ENCODE peak calls at places on chromosomes 13 and 19, in four cellular contexts. P, V, L and F are unnamed samples.

GRCh38 chr13:108508263-108508662 is 121.1 kb upstream of the MYO16 start:
- DNase-seq in P (peak), V (peak), L (no peak), F (peak)

GRCh38 chr13:30715357-30715756 is 20.0 kb upstream of the ALOX5AP start:
- DNase-seq in P (no peak), V (no peak), L (no peak), F (no peak)

GRCh38 chr13:109517516-109517915 is 268.9 kb downstream of the IRS2 start:
- DNase-seq in P (no peak), V (no peak), L (no peak), F (no peak)

GRCh38 chr19:3094638-3095374 is 644 bp downstream of the GNA11 start:
- DNase-seq in P (no peak), V (peak), L (no peak), F (no peak)

GRCh38 chr19:34943861-34944573 is 17.3 kb downstream of the ZNF30 start:
- DNase-seq in P (peak), V (no peak), L (no peak), F (no peak)

GRCh38 chr19:10271543-10272086 is 695 bp downstream of the ICAM1 start:
- DNase-seq in P (no peak), V (peak), L (no peak), F (no peak)

GRCh38 chr13:92838786-92839185 is 387.8 kb upstream of the GPC6 start:
- DNase-seq in P (no peak), V (peak), L (no peak), F (no peak)

GRCh38 chr13:111542530-111543341 is 222.3 kb downstream of the TEX29 start:
- DNase-seq in P (no peak), V (no peak), L (no peak), F (no peak)

GRCh38 chr13:65638572-65639168 is 1591.5 kb downstream of the PCDH9 start:
- DNase-seq in P (peak), V (peak), L (no peak), F (no peak)

GRCh38 chr19:52748336-52748950 is 13.6 kb upstream of the ZNF611 start:
- DNase-seq in P (peak), V (peak), L (no peak), F (no peak)

GRCh38 chr19:35521124-35521743 is 6.9 kb downstream of the SBSN start:
- DNase-seq in P (peak), V (no peak), L (no peak), F (peak)

GRCh38 chr19:40270362-40271089 is 14.6 kb downstream of the AKT2 start:
- DNase-seq in P (peak), V (no peak), L (no peak), F (peak)

GRCh38 chr13:52832268-52832667 is 16.2 kb downstream of the PCDH8 start:
- DNase-seq in P (no peak), V (no peak), L (no peak), F (no peak)

GRCh38 chr13:30745917-30746686 is 10.8 kb downstream of the ALOX5AP start:
- DNase-seq in P (no peak), V (no peak), L (no peak), F (no peak)

GRCh38 chr19:1019616-1019961 is 1.3 kb downstream of the TMEM259 start:
- DNase-seq in P (no peak), V (no peak), L (no peak), F (no peak)
- H2AK5ac ChIP-seq in P (no peak), V (peak), L (no peak), F (no peak)

GRCh38 chr19:45505151-45505995 is 1.9 kb upstream of the VASP start:
- DNase-seq in P (no peak), V (peak), L (no peak), F (no peak)

GRCh38 chr19:45506246-45506990 is 861 bp upstream of the VASP start:
- DNase-seq in P (peak), V (peak), L (no peak), F (peak)

GRCh38 chr19:45506991-45507863 is at the start of gene VASP:
- DNase-seq in P (peak), V (peak), L (no peak), F (peak)

GRCh38 chr19:45503909-45504308 is 3.4 kb upstream of the VASP start:
- DNase-seq in P (no peak), V (no peak), L (no peak), F (no peak)

DNA sequence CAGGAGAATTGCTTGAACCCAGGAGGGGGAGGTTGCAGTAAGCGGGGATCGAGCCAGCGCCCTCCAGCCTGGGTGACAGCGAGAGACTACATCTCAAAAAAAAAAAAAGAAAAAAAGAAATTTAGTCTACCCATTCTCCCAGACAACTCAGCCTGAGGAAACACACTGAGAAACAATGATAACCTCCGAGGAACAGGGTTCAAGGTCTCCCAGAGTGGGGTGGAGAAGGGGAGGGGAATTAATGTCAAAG is 1.4 kb upstream of the VASP start:
- DNase-seq in P (no peak), V (no peak), L (no peak), F (no peak)
- H4K8ac ChIP-seq in P (no peak), V (peak), L (no peak), F (no peak)

GRCh38 chr13:24253520-24254150 is 55.7 kb upstream of the C1QTNF9 start:
- DNase-seq in P (no peak), V (no peak), L (no peak), F (no peak)
- H3K56ac ChIP-seq in P (no peak), V (no peak), L (no peak), F (no peak)

GRCh38 chr19:1808395-1808731 is 3.7 kb downstream of the ATP8B3 start:
- DNase-seq in P (no peak), V (no peak), L (no peak), F (no peak)

GRCh38 chr19:1810439-1811160 is 1.5 kb downstream of the ATP8B3 start:
- DNase-seq in P (no peak), V (no peak), L (no peak), F (peak)

GRCh38 chr19:1807695-1808394 is 4.2 kb downstream of the ATP8B3 start:
- DNase-seq in P (no peak), V (no peak), L (no peak), F (no peak)

GRCh38 chr19:1811472-1811894 is 593 bp downstream of the ATP8B3 start:
- DNase-seq in P (peak), V (peak), L (no peak), F (no peak)

GRCh38 chr19:1809663-1810062 is 2.4 kb downstream of the ATP8B3 start:
- DNase-seq in P (no peak), V (no peak), L (no peak), F (no peak)
- H2AK5ac ChIP-seq in P (no peak), V (no peak), L (no peak), F (no peak)

GRCh38 chr19:32581704-32582164 is 744 bp downstream of the PDCD5 start:
- DNase-seq in P (peak), V (peak), L (no peak), F (peak)
- H4K8ac ChIP-seq in P (no peak), V (peak), L (peak), F (no peak)

DNA sequence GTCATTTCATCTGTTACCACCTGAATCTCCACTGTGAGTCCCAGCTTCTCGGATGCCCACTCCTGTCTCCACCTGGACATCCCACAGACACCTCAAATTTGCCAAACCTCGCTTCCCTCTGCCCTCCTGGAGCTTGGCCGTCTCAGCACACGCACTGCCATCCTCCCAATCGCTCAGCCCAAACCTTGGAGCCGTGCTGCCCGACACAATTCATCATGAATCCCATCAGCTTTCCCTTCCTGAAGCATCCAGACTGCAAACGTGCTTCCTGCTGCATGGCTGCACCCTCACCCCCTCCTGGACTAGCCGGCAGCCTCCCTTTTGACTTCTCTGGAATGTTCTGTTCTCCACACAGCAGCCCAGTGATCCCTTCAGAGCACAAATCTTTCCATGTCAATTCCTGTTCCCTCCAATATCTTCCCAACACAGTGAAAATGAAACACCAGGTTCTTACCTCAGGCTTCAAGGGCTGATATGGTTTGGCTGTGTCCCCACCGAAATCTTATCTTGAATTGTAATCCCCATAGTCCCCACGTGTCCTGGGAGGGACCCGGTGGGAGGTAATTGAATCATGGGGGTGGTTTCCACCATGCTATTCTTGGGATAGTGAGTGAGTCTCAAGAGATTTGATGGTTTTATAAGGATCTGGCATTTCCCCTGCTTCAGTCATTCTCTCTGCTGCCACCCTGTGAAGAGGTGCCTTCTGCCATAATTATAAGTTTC is 1.1 kb upstream of the PROZ start:
- DNase-seq in P (peak), V (no peak), L (no peak), F (peak)
- H3K56ac ChIP-seq in P (peak), V (no peak), L (no peak), F (no peak)

DNA sequence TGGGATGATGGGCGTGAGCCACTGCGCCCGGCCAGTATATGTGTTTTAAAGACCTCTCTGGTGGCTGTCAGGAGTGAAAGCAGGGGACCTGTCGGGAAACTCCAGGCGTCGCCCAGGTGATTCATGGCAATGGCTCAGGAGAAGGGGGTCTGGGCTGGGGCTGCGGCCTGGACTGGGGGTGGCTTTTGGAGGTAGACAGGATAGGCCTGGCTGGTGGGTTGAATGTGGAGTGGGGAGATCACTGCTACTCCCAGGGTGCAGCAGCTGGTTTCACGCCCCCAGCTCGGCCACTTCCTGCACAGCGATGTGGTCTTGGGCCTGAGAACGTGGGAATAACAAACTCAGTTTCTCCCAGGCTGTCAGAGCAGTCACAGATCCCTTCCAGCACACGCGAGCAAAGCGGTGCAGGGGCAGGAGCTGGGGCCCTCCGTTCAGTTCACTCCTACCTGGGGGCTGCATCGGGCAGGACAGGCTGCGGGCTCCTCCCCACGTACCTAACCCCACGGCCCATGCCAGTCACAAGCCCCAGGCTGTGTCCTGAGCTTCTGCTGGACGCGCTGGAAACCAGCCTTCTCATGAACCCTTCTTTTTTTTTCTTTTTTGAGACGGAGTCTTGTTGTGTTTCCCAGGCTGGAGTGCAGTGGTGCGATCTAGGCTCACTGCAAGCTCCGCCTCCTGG is 18.9 kb downstream of the KDM4B start:
- DNase-seq in P (no peak), V (peak), L (no peak), F (no peak)
- H2AK5ac ChIP-seq in P (no peak), V (peak), L (no peak), F (no peak)

GRCh38 chr19:58520257-58520599 is 618 bp upstream of the ZBTB45 start:
- DNase-seq in P (no peak), V (no peak), L (no peak), F (no peak)
- H4K8ac ChIP-seq in P (no peak), V (peak), L (peak), F (no peak)